ENCODE peak calls at places on chromosomes 5 and 9, in seven cellular contexts. X is PC-3; M is pancreas; O is foreskin fibroblast; S is ureter; D is activated naive CD8-positive, alpha-beta T cell treated with anti-CD3 and anti-CD28 coated beads, Interleukin-2, amount 50 U/mL, for 24 hours; Z is fibroblast of the aortic adventitia. K is an unnamed sample.

GRCh38 chr5:59799668-59800374 is 93.7 kb downstream of the PDE4D start:
- DNase-seq in D (no peak), S (no peak), O (peak), Z (peak), X (peak), M (no peak), K (peak)

GRCh38 chr5:153626836-153627235 is 136.4 kb downstream of the GRIA1 start:
- DNase-seq in Z (no peak), S (no peak), O (no peak), X (no peak), D (no peak), M (no peak), K (no peak)

GRCh38 chr5:97554992-97555981 is 372.2 kb upstream of the RIOK2 start:
- DNase-seq in M (no peak), O (peak), D (no peak), Z (peak), S (no peak), X (no peak), K (no peak)

GRCh38 chr9:114291064-114291474 is 31.8 kb upstream of the ORM1 start:
- DNase-seq in M (peak), Z (peak), O (peak), X (peak), S (peak), D (peak), K (peak)

GRCh38 chr9:37801959-37802711 is 1.5 kb downstream of the DCAF10 start:
- DNase-seq in S (no peak), X (peak), Z (no peak), D (no peak), M (no peak), O (no peak), K (no peak)

GRCh38 chr5:169013846-169014245 is 287.1 kb downstream of the SLIT3 start:
- DNase-seq in M (no peak), S (no peak), X (peak), Z (no peak), O (no peak), D (no peak), K (no peak)

GRCh38 chr9:86921141-86921868 is 26.0 kb downstream of the GAS1 start:
- DNase-seq in Z (peak), D (no peak), M (no peak), X (no peak), S (no peak), O (no peak), K (no peak)

GRCh38 chr5:8829322-8830029 is 716.4 kb downstream of the SEMA5A start:
- DNase-seq in M (no peak), O (peak), Z (peak), X (peak), S (no peak), D (no peak), K (no peak)

GRCh38 chr9:134154262-134154701 is 10.1 kb downstream of the RNU6ATAC start:
- DNase-seq in X (no peak), O (no peak), M (no peak), Z (no peak), S (no peak), D (no peak), K (no peak)

GRCh38 chr9:128065907-128066712 is 1.0 kb downstream of the NAIF1 start:
- DNase-seq in D (no peak), S (peak), Z (no peak), X (no peak), M (peak), O (no peak), K (no peak)

GRCh38 chr9:4923141-4923540 is 61.9 kb upstream of the JAK2 start:
- DNase-seq in O (no peak), M (no peak), X (no peak), Z (no peak), D (no peak), S (no peak), K (no peak)

GRCh38 chr9:132585954-132586829 is 3.8 kb downstream of the BARHL1 start:
- DNase-seq in S (no peak), M (no peak), Z (no peak), D (no peak), X (no peak), O (no peak), K (no peak)

GRCh38 chr9:122821278-122821952 is 7.0 kb downstream of the PDCL start:
- DNase-seq in O (peak), X (no peak), D (no peak), Z (peak), S (no peak), M (no peak), K (no peak)

GRCh38 chr5:40716590-40716989 is 36.9 kb downstream of the PTGER4 start:
- DNase-seq in X (no peak), Z (no peak), D (no peak), S (no peak), M (no peak), O (no peak), K (no peak)

GRCh38 chr9:109945571-109945970 is 165.6 kb downstream of the PALM2AKAP2 start:
- DNase-seq in S (no peak), M (no peak), X (no peak), O (no peak), D (no peak), Z (peak), K (no peak)

GRCh38 chr5:5886812-5887486 is 464.5 kb downstream of the ICE1 start:
- DNase-seq in X (peak), D (peak), O (no peak), S (no peak), Z (no peak), M (no peak), K (peak)

GRCh38 chr5:50325237-50325832 is 115.8 kb downstream of the EMB start:
- DNase-seq in D (no peak), X (peak), O (no peak), Z (peak), M (no peak), S (no peak), K (no peak)

GRCh38 chr9:136020206-136020605 is 59.0 kb upstream of the UBAC1 start:
- DNase-seq in S (no peak), D (no peak), O (no peak), M (no peak), X (no peak), Z (no peak), K (no peak)

GRCh38 chr5:96752341-96753016 is 55.3 kb downstream of the ERAP1 start:
- DNase-seq in M (peak), O (peak), S (peak), Z (peak), X (peak), D (peak), K (no peak)

GRCh38 chr9:93205045-93205768 is 21.3 kb downstream of the WNK2 start:
- DNase-seq in O (no peak), M (no peak), Z (peak), S (no peak), D (no peak), X (no peak), K (no peak)

GRCh38 chr9:129665008-129665771 is at the start of gene PRRX2:
- DNase-seq in D (peak), Z (peak), M (no peak), S (peak), O (peak), X (no peak), K (no peak)

GRCh38 chr5:149405550-149406202 is 26.6 kb upstream of the IL17B start:
- DNase-seq in D (no peak), O (no peak), M (no peak), X (no peak), S (no peak), Z (no peak), K (no peak)

GRCh38 chr9:18805386-18805785 is 227.6 kb downstream of the SAXO1 start:
- DNase-seq in O (no peak), X (no peak), Z (no peak), S (no peak), D (no peak), M (no peak), K (no peak)

GRCh38 chr5:32339198-32339597 is 26.5 kb upstream of the MTMR12 start:
- DNase-seq in D (no peak), M (no peak), X (peak), Z (peak), S (no peak), O (no peak), K (peak)

GRCh38 chr9:107620801-107621200 is 131.2 kb upstream of the KLF4 start:
- DNase-seq in Z (no peak), X (no peak), M (no peak), S (no peak), O (no peak), D (no peak), K (no peak)

GRCh38 chr5:14980698-14981097 is 109.1 kb upstream of the ANKH start:
- DNase-seq in D (no peak), X (no peak), M (no peak), O (no peak), Z (no peak), S (no peak), K (no peak)

GRCh38 chr9:23777328-23777727 is 48.7 kb downstream of the ELAVL2 start:
- DNase-seq in D (no peak), O (no peak), M (no peak), S (no peak), X (no peak), Z (no peak), K (no peak)

GRCh38 chr9:71766663-71767062 is 1.6 kb downstream of the CEMIP2 start:
- DNase-seq in X (peak), Z (no peak), O (no peak), D (no peak), S (no peak), M (no peak), K (no peak)

GRCh38 chr9:122642226-122642625 is 15.2 kb downstream of the OR1B1 start:
- DNase-seq in D (no peak), Z (no peak), O (no peak), S (no peak), M (no peak), X (peak), K (no peak)

GRCh38 chr5:10235350-10235749 is 14.3 kb downstream of the ATPSCKMT start:
- DNase-seq in Z (no peak), O (peak), D (no peak), S (no peak), X (peak), M (no peak), K (no peak)

GRCh38 chr5:35120745-35121144 is 73.0 kb upstream of the AGXT2 start:
- DNase-seq in Z (no peak), S (no peak), D (no peak), O (no peak), M (no peak), X (no peak), K (no peak)

GRCh38 chr5:106854941-106855340 is 815.8 kb downstream of the EFNA5 start:
- DNase-seq in D (no peak), S (no peak), O (no peak), M (no peak), Z (no peak), X (no peak), K (no peak)

GRCh38 chr5:94793113-94793815 is 174.8 kb downstream of the SLF1 start:
- DNase-seq in X (peak), D (no peak), M (no peak), S (no peak), O (peak), Z (peak), K (no peak)

GRCh38 chr5:138353550-138353893 is 1.0 kb downstream of the KDM3B start:
- DNase-seq in D (no peak), S (no peak), X (no peak), M (no peak), Z (peak), O (no peak), K (no peak)

GRCh38 chr5:38009754-38010386 is 170.0 kb upstream of the GDNF start:
- DNase-seq in D (no peak), S (no peak), O (no peak), M (no peak), X (no peak), Z (no peak), K (no peak)

GRCh38 chr9:106284300-106284699 is 578.7 kb upstream of the ZNF462 start:
- DNase-seq in M (no peak), O (no peak), S (no peak), D (no peak), Z (no peak), X (peak), K (peak)